ENCODE peak calls at places on chromosomes 1 and 21, in eight cellular contexts. One of them, this sample, is unnamed.

GRCh38 chr1:229087339-229087738 is 183.6 kb upstream of the RAB4A start:
- DNase-seq in GM10248: no peak
- DNase-seq in right atrium auricular region: peak
- DNase-seq in Calu3: no peak
- DNase-seq in progenitor cell of endocrine pancreas: no peak
- DNase-seq in omental fat pad: no peak
- DNase-seq in left ventricle myocardium inferior: no peak
- DNase-seq in astrocyte of the spinal cord: no peak
- DNase-seq in this sample: no peak

GRCh38 chr1:195709821-195710220 is 898.4 kb downstream of the KCNT2 start:
- DNase-seq in progenitor cell of endocrine pancreas: no peak
- DNase-seq in right atrium auricular region: no peak
- DNase-seq in left ventricle myocardium inferior: no peak
- DNase-seq in astrocyte of the spinal cord: no peak
- DNase-seq in GM10248: no peak
- DNase-seq in Calu3: no peak
- DNase-seq in omental fat pad: no peak
- DNase-seq in this sample: no peak

GRCh38 chr1:56790036-56790435 is 29.2 kb downstream of the FYB2 start:
- DNase-seq in left ventricle myocardium inferior: no peak
- DNase-seq in right atrium auricular region: no peak
- DNase-seq in Calu3: no peak
- DNase-seq in omental fat pad: no peak
- DNase-seq in progenitor cell of endocrine pancreas: no peak
- DNase-seq in astrocyte of the spinal cord: no peak
- DNase-seq in GM10248: no peak
- DNase-seq in this sample: no peak

GRCh38 chr1:177088974-177089373 is 75.5 kb downstream of the ASTN1 start:
- DNase-seq in Calu3: no peak
- DNase-seq in omental fat pad: no peak
- DNase-seq in left ventricle myocardium inferior: no peak
- DNase-seq in astrocyte of the spinal cord: no peak
- DNase-seq in GM10248: no peak
- DNase-seq in progenitor cell of endocrine pancreas: no peak
- DNase-seq in right atrium auricular region: no peak
- DNase-seq in this sample: no peak

GRCh38 chr1:197017558-197018146 is 40.3 kb downstream of the CFHR5 start:
- DNase-seq in progenitor cell of endocrine pancreas: no peak
- DNase-seq in astrocyte of the spinal cord: no peak
- DNase-seq in omental fat pad: no peak
- DNase-seq in left ventricle myocardium inferior: no peak
- DNase-seq in right atrium auricular region: no peak
- DNase-seq in GM10248: no peak
- DNase-seq in Calu3: no peak
- DNase-seq in this sample: no peak

GRCh38 chr1:116290920-116291465 is 82.1 kb upstream of the ATP1A1 start:
- DNase-seq in astrocyte of the spinal cord: no peak
- DNase-seq in progenitor cell of endocrine pancreas: no peak
- DNase-seq in GM10248: no peak
- DNase-seq in left ventricle myocardium inferior: no peak
- DNase-seq in Calu3: no peak
- DNase-seq in right atrium auricular region: no peak
- DNase-seq in omental fat pad: no peak
- DNase-seq in this sample: no peak

GRCh38 chr21:17387030-17387617 is 125.7 kb upstream of the CXADR start:
- DNase-seq in Calu3: peak
- DNase-seq in GM10248: peak
- DNase-seq in omental fat pad: peak
- DNase-seq in left ventricle myocardium inferior: no peak
- DNase-seq in right atrium auricular region: no peak
- DNase-seq in progenitor cell of endocrine pancreas: peak
- DNase-seq in astrocyte of the spinal cord: peak
- DNase-seq in this sample: no peak

GRCh38 chr1:215181518-215181917 is 99.0 kb downstream of the KCNK2 start:
- DNase-seq in GM10248: no peak
- DNase-seq in right atrium auricular region: no peak
- DNase-seq in astrocyte of the spinal cord: no peak
- DNase-seq in progenitor cell of endocrine pancreas: no peak
- DNase-seq in Calu3: no peak
- DNase-seq in left ventricle myocardium inferior: no peak
- DNase-seq in omental fat pad: no peak
- DNase-seq in this sample: no peak

GRCh38 chr21:17688912-17689874 is 76.5 kb upstream of the BTG3 start:
- DNase-seq in Calu3: peak
- DNase-seq in right atrium auricular region: no peak
- DNase-seq in astrocyte of the spinal cord: peak
- DNase-seq in GM10248: no peak
- DNase-seq in left ventricle myocardium inferior: peak
- DNase-seq in omental fat pad: no peak
- DNase-seq in progenitor cell of endocrine pancreas: no peak
- DNase-seq in this sample: no peak

GRCh38 chr21:42440187-42440792 is 36.6 kb downstream of the UBASH3A start:
- DNase-seq in Calu3: no peak
- DNase-seq in progenitor cell of endocrine pancreas: no peak
- DNase-seq in astrocyte of the spinal cord: no peak
- DNase-seq in GM10248: peak
- DNase-seq in left ventricle myocardium inferior: no peak
- DNase-seq in omental fat pad: no peak
- DNase-seq in right atrium auricular region: no peak
- DNase-seq in this sample: no peak

GRCh38 chr1:29395724-29396437 is 159.6 kb downstream of the PTPRU start:
- DNase-seq in GM10248: no peak
- DNase-seq in progenitor cell of endocrine pancreas: no peak
- DNase-seq in right atrium auricular region: peak
- DNase-seq in Calu3: no peak
- DNase-seq in omental fat pad: no peak
- DNase-seq in astrocyte of the spinal cord: no peak
- DNase-seq in left ventricle myocardium inferior: no peak
- DNase-seq in this sample: peak

GRCh38 chr1:109994654-109995053 is 10.1 kb downstream of the AHCYL1 start:
- DNase-seq in GM10248: no peak
- DNase-seq in Calu3: no peak
- DNase-seq in progenitor cell of endocrine pancreas: no peak
- DNase-seq in omental fat pad: no peak
- DNase-seq in astrocyte of the spinal cord: no peak
- DNase-seq in left ventricle myocardium inferior: no peak
- DNase-seq in right atrium auricular region: no peak
- DNase-seq in this sample: no peak

GRCh38 chr1:111733183-111733995 is 5.8 kb downstream of the INKA2 start:
- DNase-seq in GM10248: no peak
- DNase-seq in left ventricle myocardium inferior: peak
- DNase-seq in progenitor cell of endocrine pancreas: no peak
- DNase-seq in right atrium auricular region: peak
- DNase-seq in omental fat pad: no peak
- DNase-seq in Calu3: no peak
- DNase-seq in astrocyte of the spinal cord: peak
- DNase-seq in this sample: peak

GRCh38 chr1:202935863-202936262 is 8.8 kb upstream of the KLHL12 start:
- DNase-seq in Calu3: no peak
- DNase-seq in astrocyte of the spinal cord: no peak
- DNase-seq in left ventricle myocardium inferior: no peak
- DNase-seq in right atrium auricular region: no peak
- DNase-seq in progenitor cell of endocrine pancreas: no peak
- DNase-seq in GM10248: no peak
- DNase-seq in omental fat pad: no peak
- DNase-seq in this sample: no peak

GRCh38 chr1:44576456-44577150 is 97.7 kb downstream of the TMEM53 start:
- DNase-seq in progenitor cell of endocrine pancreas: no peak
- DNase-seq in omental fat pad: no peak
- DNase-seq in left ventricle myocardium inferior: no peak
- DNase-seq in GM10248: no peak
- DNase-seq in Calu3: no peak
- DNase-seq in right atrium auricular region: no peak
- DNase-seq in astrocyte of the spinal cord: peak
- DNase-seq in this sample: no peak

DNA sequence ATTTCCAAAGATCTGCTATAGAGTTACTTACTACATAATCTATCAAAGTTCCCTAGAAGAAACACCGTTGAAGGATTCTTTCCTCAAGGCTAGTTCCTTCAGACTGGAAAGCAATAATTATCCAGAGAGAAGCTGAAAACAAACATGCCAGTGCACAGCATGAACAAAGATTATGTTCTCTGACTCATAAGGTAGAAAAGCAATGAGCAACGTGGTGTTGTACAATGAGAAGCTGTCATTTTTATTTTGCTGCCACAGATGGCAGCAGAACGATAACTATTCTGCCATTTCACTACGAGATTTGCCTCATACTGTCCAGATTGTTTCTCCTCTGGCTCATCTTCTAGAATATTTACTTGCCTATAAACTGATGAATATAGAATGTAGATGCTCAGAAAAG is 10.7 kb downstream of the EXTL2 start:
- DNase-seq in Calu3: peak
- DNase-seq in astrocyte of the spinal cord: peak
- DNase-seq in progenitor cell of endocrine pancreas: no peak
- DNase-seq in GM10248: no peak
- DNase-seq in omental fat pad: no peak
- DNase-seq in left ventricle myocardium inferior: no peak
- DNase-seq in right atrium auricular region: no peak
- DNase-seq in this sample: no peak
- TF ChIP-seq CTCF in Calu3: no peak
- TF ChIP-seq CTCF in astrocyte of the spinal cord: peak
- TF ChIP-seq CTCF in progenitor cell of endocrine pancreas: no peak
- TF ChIP-seq CTCF in GM10248: no peak
- TF ChIP-seq CTCF in omental fat pad: no peak
- TF ChIP-seq CTCF in left ventricle myocardium inferior: no peak
- TF ChIP-seq CTCF in right atrium auricular region: no peak
- TF ChIP-seq CTCF in this sample: peak

GRCh38 chr1:165699577-165699976 is 1.2 kb upstream of the ALDH9A1 start:
- DNase-seq in omental fat pad: no peak
- DNase-seq in right atrium auricular region: no peak
- DNase-seq in GM10248: no peak
- DNase-seq in astrocyte of the spinal cord: no peak
- DNase-seq in Calu3: no peak
- DNase-seq in left ventricle myocardium inferior: no peak
- DNase-seq in progenitor cell of endocrine pancreas: no peak
- DNase-seq in this sample: no peak

GRCh38 chr1:165695011-165695410 is 3.4 kb downstream of the ALDH9A1 start:
- DNase-seq in progenitor cell of endocrine pancreas: no peak
- DNase-seq in right atrium auricular region: no peak
- DNase-seq in GM10248: no peak
- DNase-seq in Calu3: no peak
- DNase-seq in left ventricle myocardium inferior: no peak
- DNase-seq in omental fat pad: no peak
- DNase-seq in astrocyte of the spinal cord: no peak
- DNase-seq in this sample: no peak

GRCh38 chr1:165697491-165697880 is 876 bp downstream of the ALDH9A1 start:
- DNase-seq in GM10248: no peak
- DNase-seq in progenitor cell of endocrine pancreas: no peak
- DNase-seq in right atrium auricular region: no peak
- DNase-seq in omental fat pad: no peak
- DNase-seq in astrocyte of the spinal cord: no peak
- DNase-seq in Calu3: peak
- DNase-seq in left ventricle myocardium inferior: no peak
- DNase-seq in this sample: no peak

GRCh38 chr1:165696625-165697100 is 1.7 kb downstream of the ALDH9A1 start:
- DNase-seq in progenitor cell of endocrine pancreas: no peak
- DNase-seq in left ventricle myocardium inferior: no peak
- DNase-seq in right atrium auricular region: no peak
- DNase-seq in GM10248: no peak
- DNase-seq in Calu3: no peak
- DNase-seq in omental fat pad: no peak
- DNase-seq in astrocyte of the spinal cord: peak
- DNase-seq in this sample: no peak

GRCh38 chr1:165697881-165698842 is at the start of gene ALDH9A1:
- DNase-seq in omental fat pad: peak
- DNase-seq in left ventricle myocardium inferior: peak
- DNase-seq in right atrium auricular region: peak
- DNase-seq in Calu3: peak
- DNase-seq in astrocyte of the spinal cord: peak
- DNase-seq in progenitor cell of endocrine pancreas: peak
- DNase-seq in GM10248: peak
- DNase-seq in this sample: peak
- TF ChIP-seq CTCF in omental fat pad: no peak
- TF ChIP-seq CTCF in left ventricle myocardium inferior: peak
- TF ChIP-seq CTCF in right atrium auricular region: no peak
- TF ChIP-seq CTCF in Calu3: peak
- TF ChIP-seq CTCF in astrocyte of the spinal cord: peak
- TF ChIP-seq CTCF in progenitor cell of endocrine pancreas: peak
- TF ChIP-seq CTCF in GM10248: peak
- TF ChIP-seq CTCF in this sample: peak

DNA sequence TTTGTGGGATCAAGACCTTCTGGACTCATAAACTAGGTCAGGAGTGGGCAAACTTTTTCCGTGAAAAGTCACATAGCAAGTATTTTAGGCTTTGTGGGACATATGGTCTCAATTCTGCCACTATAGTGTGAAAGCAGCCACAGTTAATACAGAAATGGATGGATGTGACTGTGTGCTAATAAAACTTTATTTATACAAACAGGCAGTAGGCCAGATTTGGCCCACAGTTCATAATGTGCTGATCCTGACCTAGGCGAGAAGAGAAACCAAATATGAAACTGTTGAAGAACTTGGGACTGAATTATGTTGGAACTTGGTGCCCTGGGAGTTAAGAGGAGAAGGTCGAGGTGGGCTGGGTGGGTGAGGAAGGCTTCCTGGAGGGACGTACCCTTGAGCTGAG is 17.1 kb downstream of the PADI3 start:
- DNase-seq in GM10248: no peak
- DNase-seq in Calu3: no peak
- DNase-seq in right atrium auricular region: no peak
- DNase-seq in left ventricle myocardium inferior: no peak
- DNase-seq in progenitor cell of endocrine pancreas: no peak
- DNase-seq in astrocyte of the spinal cord: no peak
- DNase-seq in omental fat pad: no peak
- DNase-seq in this sample: no peak
- TF ChIP-seq CTCF in GM10248: no peak
- TF ChIP-seq CTCF in Calu3: no peak
- TF ChIP-seq CTCF in right atrium auricular region: no peak
- TF ChIP-seq CTCF in left ventricle myocardium inferior: no peak
- TF ChIP-seq CTCF in progenitor cell of endocrine pancreas: no peak
- TF ChIP-seq CTCF in astrocyte of the spinal cord: no peak
- TF ChIP-seq CTCF in omental fat pad: no peak
- TF ChIP-seq CTCF in this sample: no peak

GRCh38 chr1:2342384-2343022 is 48.9 kb downstream of the MORN1 start:
- DNase-seq in Calu3: no peak
- DNase-seq in progenitor cell of endocrine pancreas: no peak
- DNase-seq in astrocyte of the spinal cord: no peak
- DNase-seq in omental fat pad: no peak
- DNase-seq in left ventricle myocardium inferior: no peak
- DNase-seq in GM10248: no peak
- DNase-seq in right atrium auricular region: no peak
- DNase-seq in this sample: no peak

GRCh38 chr1:2343023-2343935 is 48.1 kb downstream of the MORN1 start:
- DNase-seq in left ventricle myocardium inferior: no peak
- DNase-seq in Calu3: no peak
- DNase-seq in GM10248: no peak
- DNase-seq in right atrium auricular region: no peak
- DNase-seq in omental fat pad: no peak
- DNase-seq in astrocyte of the spinal cord: no peak
- DNase-seq in progenitor cell of endocrine pancreas: no peak
- DNase-seq in this sample: no peak

GRCh38 chr1:2340086-2340917 is 51.1 kb downstream of the MORN1 start:
- DNase-seq in Calu3: no peak
- DNase-seq in left ventricle myocardium inferior: no peak
- DNase-seq in progenitor cell of endocrine pancreas: no peak
- DNase-seq in right atrium auricular region: no peak
- DNase-seq in omental fat pad: no peak
- DNase-seq in GM10248: no peak
- DNase-seq in astrocyte of the spinal cord: no peak
- DNase-seq in this sample: no peak

GRCh38 chr1:2340918-2341254 is 50.5 kb downstream of the MORN1 start:
- DNase-seq in progenitor cell of endocrine pancreas: no peak
- DNase-seq in left ventricle myocardium inferior: no peak
- DNase-seq in right atrium auricular region: no peak
- DNase-seq in Calu3: no peak
- DNase-seq in astrocyte of the spinal cord: no peak
- DNase-seq in GM10248: no peak
- DNase-seq in omental fat pad: no peak
- DNase-seq in this sample: no peak

GRCh38 chr1:2341706-2342383 is 49.5 kb downstream of the MORN1 start:
- DNase-seq in left ventricle myocardium inferior: no peak
- DNase-seq in right atrium auricular region: no peak
- DNase-seq in astrocyte of the spinal cord: no peak
- DNase-seq in Calu3: no peak
- DNase-seq in progenitor cell of endocrine pancreas: no peak
- DNase-seq in GM10248: no peak
- DNase-seq in omental fat pad: no peak
- DNase-seq in this sample: no peak
- TF ChIP-seq CTCF in left ventricle myocardium inferior: no peak
- TF ChIP-seq CTCF in right atrium auricular region: no peak
- TF ChIP-seq CTCF in astrocyte of the spinal cord: no peak
- TF ChIP-seq CTCF in Calu3: no peak
- TF ChIP-seq CTCF in progenitor cell of endocrine pancreas: no peak
- TF ChIP-seq CTCF in GM10248: no peak
- TF ChIP-seq CTCF in omental fat pad: no peak
- TF ChIP-seq CTCF in this sample: no peak